ENCODE peak calls at places on chromosomes 11 and 22, in eight cellular contexts. One of them, this sample, is unnamed.

GRCh38 chr11:104043137-104043536 is 6.7 kb downstream of the DDI1 start:
- DNase-seq in astrocyte: peak; percentile 10
- DNase-seq in fibroblast of lung: no peak
- DNase-seq in GM23338: no peak
- DNase-seq in GM12878: no peak
- DNase-seq in H9: no peak
- DNase-seq in mammary epithelial cell: no peak
- DNase-seq in GM23248: no peak
- DNase-seq in this sample: no peak

GRCh38 chr11:134033276-134033675 is 35.6 kb upstream of the JAM3 start:
- DNase-seq in astrocyte: no peak
- DNase-seq in fibroblast of lung: no peak
- DNase-seq in GM23338: no peak
- DNase-seq in GM12878: no peak
- DNase-seq in H9: no peak
- DNase-seq in mammary epithelial cell: no peak
- DNase-seq in GM23248: no peak
- DNase-seq in this sample: no peak

GRCh38 chr22:37999640-38000272 is 15.4 kb upstream of the SOX10 start:
- DNase-seq in astrocyte: peak; percentile 78
- DNase-seq in fibroblast of lung: peak; percentile 53
- DNase-seq in GM23338: no peak
- DNase-seq in GM12878: no peak
- DNase-seq in H9: no peak
- DNase-seq in mammary epithelial cell: peak; percentile 96
- DNase-seq in GM23248: peak; percentile 45
- DNase-seq in this sample: peak; percentile 83

GRCh38 chr11:76194872-76195668 is 11.2 kb downstream of the WNT11 start:
- DNase-seq in astrocyte: no peak
- DNase-seq in fibroblast of lung: no peak
- DNase-seq in GM23338: no peak
- DNase-seq in GM12878: no peak
- DNase-seq in H9: no peak
- DNase-seq in mammary epithelial cell: no peak
- DNase-seq in GM23248: peak; percentile 60
- DNase-seq in this sample: no peak

GRCh38 chr22:46150615-46151423 is 493 bp downstream of the PPARA start:
- DNase-seq in astrocyte: no peak
- DNase-seq in fibroblast of lung: no peak
- DNase-seq in GM23338: peak; percentile 39
- DNase-seq in GM12878: no peak
- DNase-seq in H9: peak; percentile 34
- DNase-seq in mammary epithelial cell: peak; percentile 49
- DNase-seq in GM23248: peak; percentile 55
- DNase-seq in this sample: no peak

GRCh38 chr22:23192133-23192532 is 11.8 kb downstream of the BCR start:
- DNase-seq in astrocyte: no peak
- DNase-seq in fibroblast of lung: no peak
- DNase-seq in GM23338: peak; percentile 35
- DNase-seq in GM12878: no peak
- DNase-seq in H9: no peak
- DNase-seq in mammary epithelial cell: no peak
- DNase-seq in GM23248: no peak
- DNase-seq in this sample: no peak

GRCh38 chr22:32708835-32709234 is 92.7 kb upstream of the TIMP3 start:
- DNase-seq in astrocyte: no peak
- DNase-seq in fibroblast of lung: no peak
- DNase-seq in GM23338: no peak
- DNase-seq in GM12878: no peak
- DNase-seq in H9: no peak
- DNase-seq in mammary epithelial cell: peak; percentile 61
- DNase-seq in GM23248: peak; percentile 90
- DNase-seq in this sample: no peak

GRCh38 chr11:106503901-106504300 is 426.4 kb downstream of the AASDHPPT start:
- DNase-seq in astrocyte: peak; percentile 74
- DNase-seq in fibroblast of lung: no peak
- DNase-seq in GM23338: no peak
- DNase-seq in GM12878: no peak
- DNase-seq in H9: no peak
- DNase-seq in mammary epithelial cell: no peak
- DNase-seq in GM23248: no peak
- DNase-seq in this sample: no peak

GRCh38 chr11:118171274-118172062 is 5.0 kb downstream of the SCN2B start:
- DNase-seq in astrocyte: peak; percentile 10
- DNase-seq in fibroblast of lung: peak; percentile 58
- DNase-seq in GM23338: peak; percentile 94
- DNase-seq in GM12878: no peak
- DNase-seq in H9: peak; percentile 83
- DNase-seq in mammary epithelial cell: peak; percentile 37
- DNase-seq in GM23248: peak; percentile 63
- DNase-seq in this sample: peak; percentile 80

GRCh38 chr11:93663021-93663420 is 1.5 kb downstream of the CEP295 start:
- DNase-seq in astrocyte: no peak
- DNase-seq in fibroblast of lung: no peak
- DNase-seq in GM23338: no peak
- DNase-seq in GM12878: no peak
- DNase-seq in H9: no peak
- DNase-seq in mammary epithelial cell: no peak
- DNase-seq in GM23248: no peak
- DNase-seq in this sample: no peak

GRCh38 chr11:108887436-108888238 is 222.8 kb downstream of the DDX10 start:
- DNase-seq in astrocyte: peak; percentile 83
- DNase-seq in fibroblast of lung: no peak
- DNase-seq in GM23338: no peak
- DNase-seq in GM12878: no peak
- DNase-seq in H9: no peak
- DNase-seq in mammary epithelial cell: no peak
- DNase-seq in GM23248: no peak
- DNase-seq in this sample: peak; percentile 15

GRCh38 chr22:44137415-44137814 is 43.3 kb upstream of the PARVG start:
- DNase-seq in astrocyte: no peak
- DNase-seq in fibroblast of lung: no peak
- DNase-seq in GM23338: no peak
- DNase-seq in GM12878: no peak
- DNase-seq in H9: no peak
- DNase-seq in mammary epithelial cell: no peak
- DNase-seq in GM23248: no peak
- DNase-seq in this sample: no peak

GRCh38 chr11:33368931-33369330 is 111.8 kb downstream of the HIPK3 start:
- DNase-seq in astrocyte: no peak
- DNase-seq in fibroblast of lung: no peak
- DNase-seq in GM23338: no peak
- DNase-seq in GM12878: no peak
- DNase-seq in H9: no peak
- DNase-seq in mammary epithelial cell: no peak
- DNase-seq in GM23248: no peak
- DNase-seq in this sample: no peak

GRCh38 chr22:37052386-37053309 is 1.1 kb downstream of the KCTD17 start:
- DNase-seq in astrocyte: no peak
- DNase-seq in fibroblast of lung: no peak
- DNase-seq in GM23338: no peak
- DNase-seq in GM12878: no peak
- DNase-seq in H9: no peak
- DNase-seq in mammary epithelial cell: no peak
- DNase-seq in GM23248: no peak
- DNase-seq in this sample: no peak

GRCh38 chr22:44707752-44708151 is 5.7 kb downstream of the PRR5 start:
- DNase-seq in astrocyte: peak; percentile 30
- DNase-seq in fibroblast of lung: no peak
- DNase-seq in GM23338: no peak
- DNase-seq in GM12878: no peak
- DNase-seq in H9: no peak
- DNase-seq in mammary epithelial cell: peak; percentile 56
- DNase-seq in GM23248: peak; percentile 84
- DNase-seq in this sample: peak; percentile 49

GRCh38 chr11:69462106-69463045 is 19.1 kb upstream of the LINC01488 start:
- DNase-seq in astrocyte: no peak
- DNase-seq in fibroblast of lung: no peak
- DNase-seq in GM23338: no peak
- DNase-seq in GM12878: no peak
- DNase-seq in H9: no peak
- DNase-seq in mammary epithelial cell: no peak
- DNase-seq in GM23248: peak; percentile 54
- DNase-seq in this sample: no peak

GRCh38 chr22:40325315-40325714 is 21.0 kb upstream of the ADSL start:
- DNase-seq in astrocyte: no peak
- DNase-seq in fibroblast of lung: no peak
- DNase-seq in GM23338: no peak
- DNase-seq in GM12878: no peak
- DNase-seq in H9: no peak
- DNase-seq in mammary epithelial cell: no peak
- DNase-seq in GM23248: no peak
- DNase-seq in this sample: no peak

GRCh38 chr22:41216984-41217383 is 11.9 kb downstream of the L3MBTL2 start:
- DNase-seq in astrocyte: no peak
- DNase-seq in fibroblast of lung: peak; percentile 37
- DNase-seq in GM23338: no peak
- DNase-seq in GM12878: no peak
- DNase-seq in H9: no peak
- DNase-seq in mammary epithelial cell: no peak
- DNase-seq in GM23248: peak; percentile 32
- DNase-seq in this sample: no peak

GRCh38 chr22:42307806-42308563 is 37.5 kb upstream of the TCF20 start:
- DNase-seq in astrocyte: no peak
- DNase-seq in fibroblast of lung: no peak
- DNase-seq in GM23338: no peak
- DNase-seq in GM12878: no peak
- DNase-seq in H9: no peak
- DNase-seq in mammary epithelial cell: no peak
- DNase-seq in GM23248: no peak
- DNase-seq in this sample: no peak

GRCh38 chr11:128299132-128299726 is 288.1 kb downstream of the ETS1 start:
- DNase-seq in astrocyte: no peak
- DNase-seq in fibroblast of lung: peak; percentile 80
- DNase-seq in GM23338: no peak
- DNase-seq in GM12878: peak; percentile 76
- DNase-seq in H9: no peak
- DNase-seq in mammary epithelial cell: no peak
- DNase-seq in GM23248: peak; percentile 75
- DNase-seq in this sample: no peak

GRCh38 chr22:36419177-36419911 is 31.6 kb upstream of the MYH9 start:
- DNase-seq in astrocyte: no peak
- DNase-seq in fibroblast of lung: peak; percentile 98
- DNase-seq in GM23338: peak; percentile 38
- DNase-seq in GM12878: no peak
- DNase-seq in H9: no peak
- DNase-seq in mammary epithelial cell: no peak
- DNase-seq in GM23248: peak; percentile 52
- DNase-seq in this sample: no peak

GRCh38 chr11:31800398-31801265 is 10.5 kb downstream of the PAX6 start:
- DNase-seq in astrocyte: no peak
- DNase-seq in fibroblast of lung: no peak
- DNase-seq in GM23338: peak; percentile 25
- DNase-seq in GM12878: no peak
- DNase-seq in H9: no peak
- DNase-seq in mammary epithelial cell: no peak
- DNase-seq in GM23248: no peak
- DNase-seq in this sample: no peak
- H4K20me1 ChIP-seq in astrocyte: peaks cover 8% of the 10 kb centered on the region
- H4K20me1 ChIP-seq in fibroblast of lung: no peaks in the 10 kb centered on the region
- H4K20me1 ChIP-seq in GM23338: peaks cover 19% of the 10 kb centered on the region
- H4K20me1 ChIP-seq in GM12878: no peaks in the 10 kb centered on the region
- H4K20me1 ChIP-seq in H9: no peaks in the 10 kb centered on the region
- H4K20me1 ChIP-seq in mammary epithelial cell: no peaks in the 10 kb centered on the region
- H4K20me1 ChIP-seq in GM23248: no peaks in the 10 kb centered on the region
- H4K20me1 ChIP-seq in this sample: no peaks in the 10 kb centered on the region

GRCh38 chr11:12684354-12684753 is 10.1 kb downstream of the TEAD1 start:
- DNase-seq in astrocyte: no peak
- DNase-seq in fibroblast of lung: no peak
- DNase-seq in GM23338: peak; percentile 63
- DNase-seq in GM12878: no peak
- DNase-seq in H9: no peak
- DNase-seq in mammary epithelial cell: no peak
- DNase-seq in GM23248: no peak
- DNase-seq in this sample: no peak
- H4K20me1 ChIP-seq in astrocyte: peaks cover 81% of the 10 kb centered on the region
- H4K20me1 ChIP-seq in fibroblast of lung: no peaks in the 10 kb centered on the region
- H4K20me1 ChIP-seq in GM23338: peaks cover 74% of the 10 kb centered on the region
- H4K20me1 ChIP-seq in GM12878: no peaks in the 10 kb centered on the region
- H4K20me1 ChIP-seq in H9: no peaks in the 10 kb centered on the region
- H4K20me1 ChIP-seq in mammary epithelial cell: no peaks in the 10 kb centered on the region
- H4K20me1 ChIP-seq in GM23248: peaks cover 14% of the 10 kb centered on the region
- H4K20me1 ChIP-seq in this sample: peaks cover 35% of the 10 kb centered on the region

GRCh38 chr22:33831651-33832050 is 88.6 kb downstream of the LARGE1 start:
- DNase-seq in astrocyte: no peak
- DNase-seq in fibroblast of lung: no peak
- DNase-seq in GM23338: no peak
- DNase-seq in GM12878: no peak
- DNase-seq in H9: no peak
- DNase-seq in mammary epithelial cell: no peak
- DNase-seq in GM23248: no peak
- DNase-seq in this sample: no peak
- H4K20me1 ChIP-seq in astrocyte: peaks cover 22% of the 10 kb centered on the region
- H4K20me1 ChIP-seq in fibroblast of lung: no peaks in the 10 kb centered on the region
- H4K20me1 ChIP-seq in GM23338: peaks cover 40% of the 10 kb centered on the region
- H4K20me1 ChIP-seq in GM12878: no peaks in the 10 kb centered on the region
- H4K20me1 ChIP-seq in H9: peaks cover 4% of the 10 kb centered on the region
- H4K20me1 ChIP-seq in mammary epithelial cell: no peaks in the 10 kb centered on the region
- H4K20me1 ChIP-seq in GM23248: no peaks in the 10 kb centered on the region
- H4K20me1 ChIP-seq in this sample: no peaks in the 10 kb centered on the region

DNA sequence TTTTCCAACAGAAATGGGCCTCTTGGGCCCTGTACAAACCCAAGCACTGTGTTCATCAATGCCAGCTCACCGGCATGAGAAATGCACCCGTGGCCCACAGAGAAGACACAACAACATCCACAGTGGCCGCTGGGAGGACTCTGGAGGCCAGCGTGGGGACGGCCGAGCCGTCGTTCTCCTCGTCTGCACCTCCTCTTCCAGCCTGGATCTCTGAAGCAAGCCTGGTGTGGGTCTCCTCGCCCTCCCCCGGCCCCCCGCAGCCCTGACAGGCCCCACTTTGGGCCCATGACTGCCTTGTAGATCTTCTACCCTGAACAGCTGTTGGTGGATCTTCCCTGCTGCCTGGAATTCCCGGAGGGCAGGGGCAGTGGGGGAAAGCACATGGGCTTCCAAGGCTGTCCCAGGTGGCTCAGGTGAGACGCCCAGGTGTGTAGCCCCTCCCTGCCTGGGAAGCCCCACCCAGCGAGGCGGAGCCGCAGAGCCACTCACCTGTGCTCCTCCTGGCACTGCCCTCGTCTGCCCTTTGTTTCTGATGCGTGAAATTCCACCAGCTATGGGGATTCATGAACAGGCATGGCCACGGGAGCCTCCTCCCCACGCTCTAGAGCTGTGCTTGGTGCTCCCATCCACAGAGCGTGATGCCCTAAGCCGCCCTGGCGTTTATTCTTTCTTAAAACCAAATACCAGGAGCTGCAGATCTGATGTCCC is 225.9 kb downstream of the BRD1 start:
- DNase-seq in astrocyte: no peak
- DNase-seq in fibroblast of lung: no peak
- DNase-seq in GM23338: no peak
- DNase-seq in GM12878: no peak
- DNase-seq in H9: peak; percentile 30
- DNase-seq in mammary epithelial cell: no peak
- DNase-seq in GM23248: no peak
- DNase-seq in this sample: no peak
- H4K20me1 ChIP-seq in astrocyte: no peaks in the 10 kb centered on the region
- H4K20me1 ChIP-seq in fibroblast of lung: no peaks in the 10 kb centered on the region
- H4K20me1 ChIP-seq in GM23338: no peaks in the 10 kb centered on the region
- H4K20me1 ChIP-seq in GM12878: no peaks in the 10 kb centered on the region
- H4K20me1 ChIP-seq in H9: no peaks in the 10 kb centered on the region
- H4K20me1 ChIP-seq in mammary epithelial cell: no peaks in the 10 kb centered on the region
- H4K20me1 ChIP-seq in GM23248: no peaks in the 10 kb centered on the region
- H4K20me1 ChIP-seq in this sample: no peaks in the 10 kb centered on the region

GRCh38 chr22:20533879-20534265 is 26.5 kb downstream of the MED15 start:
- DNase-seq in astrocyte: no peak
- DNase-seq in fibroblast of lung: no peak
- DNase-seq in GM23338: no peak
- DNase-seq in GM12878: no peak
- DNase-seq in H9: no peak
- DNase-seq in mammary epithelial cell: no peak
- DNase-seq in GM23248: peak; percentile 23
- DNase-seq in this sample: no peak
- H4K20me1 ChIP-seq in astrocyte: peaks cover 85% of the 10 kb centered on the region
- H4K20me1 ChIP-seq in fibroblast of lung: no peaks in the 10 kb centered on the region
- H4K20me1 ChIP-seq in GM23338: peaks cover 11% of the 10 kb centered on the region
- H4K20me1 ChIP-seq in GM12878: peaks cover 5% of the 10 kb centered on the region
- H4K20me1 ChIP-seq in H9: no peaks in the 10 kb centered on the region
- H4K20me1 ChIP-seq in mammary epithelial cell: no peaks in the 10 kb centered on the region
- H4K20me1 ChIP-seq in GM23248: no peaks in the 10 kb centered on the region
- H4K20me1 ChIP-seq in this sample: no peaks in the 10 kb centered on the region